ENCODE peak calls at places on chromosomes 1 and 21, in ten cellular contexts. One of them, this sample, is unnamed. For H3K27me3 and H3K4me1, the result is how much of the 10 kb centered on the place peaks cover.

GRCh38 chr21:42613756-42614155 is 39.7 kb upstream of the PDE9A start:
- DNase-seq in tibial artery: no peak
- DNase-seq in psoas muscle: no peak
- DNase-seq in lower lobe of right lung: no peak
- DNase-seq in colonic mucosa: no peak
- DNase-seq in PC-9: no peak
- DNase-seq in left ventricle myocardium inferior: no peak
- DNase-seq in neural progenitor cell: no peak
- DNase-seq in tibial nerve: no peak
- DNase-seq in right atrium auricular region: no peak
- DNase-seq in this sample: no peak

GRCh38 chr1:214579183-214579582 is 23.8 kb upstream of the CENPF start:
- DNase-seq in tibial artery: no peak
- DNase-seq in psoas muscle: no peak
- DNase-seq in lower lobe of right lung: no peak
- DNase-seq in colonic mucosa: no peak
- DNase-seq in PC-9: no peak
- DNase-seq in left ventricle myocardium inferior: no peak
- DNase-seq in neural progenitor cell: no peak
- DNase-seq in tibial nerve: no peak
- DNase-seq in right atrium auricular region: no peak
- DNase-seq in this sample: no peak

GRCh38 chr1:12276225-12276624 is 46.4 kb downstream of the VPS13D start:
- DNase-seq in tibial artery: no peak
- DNase-seq in psoas muscle: no peak
- DNase-seq in lower lobe of right lung: no peak
- DNase-seq in colonic mucosa: no peak
- DNase-seq in PC-9: no peak
- DNase-seq in left ventricle myocardium inferior: no peak
- DNase-seq in neural progenitor cell: peak
- DNase-seq in tibial nerve: no peak
- DNase-seq in right atrium auricular region: no peak
- DNase-seq in this sample: no peak

GRCh38 chr1:28199328-28200233 is 23.1 kb upstream of the PTAFR start:
- DNase-seq in tibial artery: no peak
- DNase-seq in psoas muscle: no peak
- DNase-seq in lower lobe of right lung: no peak
- DNase-seq in colonic mucosa: peak
- DNase-seq in PC-9: no peak
- DNase-seq in left ventricle myocardium inferior: no peak
- DNase-seq in neural progenitor cell: no peak
- DNase-seq in tibial nerve: no peak
- DNase-seq in right atrium auricular region: no peak
- DNase-seq in this sample: peak

GRCh38 chr1:5734996-5735395 is 257.2 kb downstream of the NPHP4 start:
- DNase-seq in tibial artery: no peak
- DNase-seq in psoas muscle: no peak
- DNase-seq in lower lobe of right lung: peak
- DNase-seq in colonic mucosa: no peak
- DNase-seq in PC-9: no peak
- DNase-seq in left ventricle myocardium inferior: no peak
- DNase-seq in neural progenitor cell: no peak
- DNase-seq in tibial nerve: no peak
- DNase-seq in right atrium auricular region: no peak
- DNase-seq in this sample: no peak

GRCh38 chr1:180343931-180344406 is 113.9 kb downstream of the LHX4 start:
- DNase-seq in tibial artery: peak
- DNase-seq in psoas muscle: no peak
- DNase-seq in lower lobe of right lung: no peak
- DNase-seq in colonic mucosa: peak
- DNase-seq in PC-9: no peak
- DNase-seq in left ventricle myocardium inferior: no peak
- DNase-seq in neural progenitor cell: no peak
- DNase-seq in tibial nerve: no peak
- DNase-seq in right atrium auricular region: no peak
- DNase-seq in this sample: no peak

GRCh38 chr1:27045973-27046558 is 33.4 kb upstream of the TENT5B start:
- DNase-seq in tibial artery: no peak
- DNase-seq in psoas muscle: peak
- DNase-seq in lower lobe of right lung: peak
- DNase-seq in colonic mucosa: peak
- DNase-seq in PC-9: peak
- DNase-seq in left ventricle myocardium inferior: peak
- DNase-seq in neural progenitor cell: peak
- DNase-seq in tibial nerve: peak
- DNase-seq in right atrium auricular region: peak
- DNase-seq in this sample: peak

GRCh38 chr1:173867141-173867752 is 542 bp downstream of the GAS5 start:
- DNase-seq in tibial artery: no peak
- DNase-seq in psoas muscle: no peak
- DNase-seq in lower lobe of right lung: no peak
- DNase-seq in colonic mucosa: no peak
- DNase-seq in PC-9: no peak
- DNase-seq in left ventricle myocardium inferior: no peak
- DNase-seq in neural progenitor cell: peak
- DNase-seq in tibial nerve: no peak
- DNase-seq in right atrium auricular region: peak
- DNase-seq in this sample: no peak

GRCh38 chr1:238752332-238752731 is 634.0 kb upstream of the CHRM3 start:
- DNase-seq in tibial artery: no peak
- DNase-seq in psoas muscle: no peak
- DNase-seq in lower lobe of right lung: no peak
- DNase-seq in colonic mucosa: no peak
- DNase-seq in PC-9: no peak
- DNase-seq in left ventricle myocardium inferior: no peak
- DNase-seq in neural progenitor cell: no peak
- DNase-seq in tibial nerve: no peak
- DNase-seq in right atrium auricular region: no peak
- DNase-seq in this sample: no peak

GRCh38 chr1:38029725-38030511 is 16.7 kb downstream of the POU3F1 start:
- DNase-seq in tibial artery: no peak
- DNase-seq in psoas muscle: peak
- DNase-seq in lower lobe of right lung: no peak
- DNase-seq in colonic mucosa: no peak
- DNase-seq in PC-9: peak
- DNase-seq in left ventricle myocardium inferior: peak
- DNase-seq in neural progenitor cell: no peak
- DNase-seq in tibial nerve: no peak
- DNase-seq in right atrium auricular region: no peak
- DNase-seq in this sample: no peak
- H3K4me3 ChIP-seq in tibial artery: no peak
- H3K4me3 ChIP-seq in psoas muscle: peak
- H3K4me3 ChIP-seq in lower lobe of right lung: no peak
- H3K4me3 ChIP-seq in colonic mucosa: no peak
- H3K4me3 ChIP-seq in PC-9: peak
- H3K4me3 ChIP-seq in left ventricle myocardium inferior: peak
- H3K4me3 ChIP-seq in neural progenitor cell: no peak
- H3K4me3 ChIP-seq in tibial nerve: no peak
- H3K4me3 ChIP-seq in right atrium auricular region: no peak
- H3K4me3 ChIP-seq in this sample: no peak

DNA sequence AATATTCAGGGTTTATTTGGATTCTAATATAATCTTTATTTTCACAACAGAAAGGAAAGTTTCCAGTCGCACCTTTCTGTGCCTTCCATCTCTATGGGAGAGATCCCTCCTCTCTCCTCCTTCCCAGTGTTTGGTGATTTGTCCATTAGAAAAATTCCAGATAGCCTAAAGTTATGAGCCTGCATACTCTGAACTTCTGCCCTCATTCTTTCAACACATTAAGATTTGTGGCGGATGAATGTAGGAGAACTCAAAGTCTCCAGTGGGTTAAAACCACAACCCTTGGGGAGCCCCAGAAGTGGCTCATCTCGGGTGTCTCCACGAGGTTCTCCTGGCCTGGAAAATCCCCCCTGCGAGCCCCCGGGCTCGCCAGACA is 3.6 kb downstream of the NHLH2 start:
- DNase-seq in tibial artery: no peak
- DNase-seq in psoas muscle: no peak
- DNase-seq in lower lobe of right lung: no peak
- DNase-seq in colonic mucosa: no peak
- DNase-seq in PC-9: no peak
- DNase-seq in left ventricle myocardium inferior: no peak
- DNase-seq in neural progenitor cell: no peak
- DNase-seq in tibial nerve: no peak
- DNase-seq in right atrium auricular region: no peak
- DNase-seq in this sample: no peak
- H3K27me3 ChIP-seq in tibial artery: under half
- H3K27me3 ChIP-seq in psoas muscle: half or more
- H3K27me3 ChIP-seq in lower lobe of right lung: half or more
- H3K27me3 ChIP-seq in colonic mucosa: half or more
- H3K27me3 ChIP-seq in PC-9: under half
- H3K27me3 ChIP-seq in left ventricle myocardium inferior: half or more
- H3K27me3 ChIP-seq in neural progenitor cell: half or more
- H3K27me3 ChIP-seq in tibial nerve: under half
- H3K27me3 ChIP-seq in right atrium auricular region: under half
- H3K27me3 ChIP-seq in this sample: under half

GRCh38 chr1:223123238-223123976 is 19.6 kb downstream of the TLR5 start:
- DNase-seq in tibial artery: peak
- DNase-seq in psoas muscle: peak
- DNase-seq in lower lobe of right lung: peak
- DNase-seq in colonic mucosa: peak
- DNase-seq in PC-9: peak
- DNase-seq in left ventricle myocardium inferior: peak
- DNase-seq in neural progenitor cell: peak
- DNase-seq in tibial nerve: peak
- DNase-seq in right atrium auricular region: peak
- DNase-seq in this sample: peak

GRCh38 chr1:223129229-223129851 is 13.7 kb downstream of the TLR5 start:
- DNase-seq in tibial artery: peak
- DNase-seq in psoas muscle: peak
- DNase-seq in lower lobe of right lung: peak
- DNase-seq in colonic mucosa: peak
- DNase-seq in PC-9: peak
- DNase-seq in left ventricle myocardium inferior: peak
- DNase-seq in neural progenitor cell: peak
- DNase-seq in tibial nerve: peak
- DNase-seq in right atrium auricular region: peak
- DNase-seq in this sample: peak

DNA sequence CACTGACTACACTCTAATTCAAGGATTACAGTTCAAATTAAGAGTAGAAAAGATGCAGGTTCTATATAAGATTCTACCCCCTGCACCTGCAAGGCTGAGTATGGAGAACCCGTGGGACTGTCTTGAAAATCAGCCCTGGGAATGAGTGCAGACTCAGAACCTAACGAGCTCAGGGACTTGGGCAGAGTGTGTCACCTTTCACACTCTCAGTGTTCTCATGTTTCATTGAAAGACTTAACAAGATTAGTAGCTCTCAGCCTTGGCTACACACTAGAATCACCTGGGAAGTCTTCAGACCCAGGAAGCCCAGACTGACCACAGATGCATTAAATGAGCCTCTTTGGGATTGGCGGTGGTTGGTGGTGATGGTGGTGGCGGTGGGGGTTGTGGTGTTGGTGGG is 17.8 kb downstream of the TLR5 start:
- DNase-seq in tibial artery: no peak
- DNase-seq in psoas muscle: no peak
- DNase-seq in lower lobe of right lung: no peak
- DNase-seq in colonic mucosa: no peak
- DNase-seq in PC-9: no peak
- DNase-seq in left ventricle myocardium inferior: no peak
- DNase-seq in neural progenitor cell: peak
- DNase-seq in tibial nerve: no peak
- DNase-seq in right atrium auricular region: no peak
- DNase-seq in this sample: no peak
- H3K4me1 ChIP-seq in tibial artery: under half
- H3K4me1 ChIP-seq in psoas muscle: under half
- H3K4me1 ChIP-seq in lower lobe of right lung: under half
- H3K4me1 ChIP-seq in colonic mucosa: under half
- H3K4me1 ChIP-seq in PC-9: under half
- H3K4me1 ChIP-seq in left ventricle myocardium inferior: under half
- H3K4me1 ChIP-seq in neural progenitor cell: under half
- H3K4me1 ChIP-seq in tibial nerve: under half
- H3K4me1 ChIP-seq in right atrium auricular region: under half
- H3K4me1 ChIP-seq in this sample: under half

GRCh38 chr1:74728736-74729135 is 4.1 kb downstream of the CRYZ start:
- DNase-seq in tibial artery: no peak
- DNase-seq in psoas muscle: no peak
- DNase-seq in lower lobe of right lung: no peak
- DNase-seq in colonic mucosa: no peak
- DNase-seq in PC-9: no peak
- DNase-seq in left ventricle myocardium inferior: no peak
- DNase-seq in neural progenitor cell: no peak
- DNase-seq in tibial nerve: no peak
- DNase-seq in right atrium auricular region: no peak
- DNase-seq in this sample: no peak

GRCh38 chr1:74729741-74730478 is 2.9 kb downstream of the CRYZ start:
- DNase-seq in tibial artery: no peak
- DNase-seq in psoas muscle: no peak
- DNase-seq in lower lobe of right lung: no peak
- DNase-seq in colonic mucosa: no peak
- DNase-seq in PC-9: no peak
- DNase-seq in left ventricle myocardium inferior: no peak
- DNase-seq in neural progenitor cell: no peak
- DNase-seq in tibial nerve: no peak
- DNase-seq in right atrium auricular region: no peak
- DNase-seq in this sample: no peak

GRCh38 chr1:74732960-74733615 is at the start of the genes CRYZ and TYW3:
- DNase-seq in tibial artery: peak
- DNase-seq in psoas muscle: peak
- DNase-seq in lower lobe of right lung: peak
- DNase-seq in colonic mucosa: peak
- DNase-seq in PC-9: peak
- DNase-seq in left ventricle myocardium inferior: peak
- DNase-seq in neural progenitor cell: no peak
- DNase-seq in tibial nerve: peak
- DNase-seq in right atrium auricular region: peak
- DNase-seq in this sample: peak

GRCh38 chr1:74733616-74734484 is 898 bp downstream of the TYW3 start:
- DNase-seq in tibial artery: no peak
- DNase-seq in psoas muscle: no peak
- DNase-seq in lower lobe of right lung: no peak
- DNase-seq in colonic mucosa: peak
- DNase-seq in PC-9: peak
- DNase-seq in left ventricle myocardium inferior: no peak
- DNase-seq in neural progenitor cell: peak
- DNase-seq in tibial nerve: no peak
- DNase-seq in right atrium auricular region: no peak
- DNase-seq in this sample: no peak

DNA sequence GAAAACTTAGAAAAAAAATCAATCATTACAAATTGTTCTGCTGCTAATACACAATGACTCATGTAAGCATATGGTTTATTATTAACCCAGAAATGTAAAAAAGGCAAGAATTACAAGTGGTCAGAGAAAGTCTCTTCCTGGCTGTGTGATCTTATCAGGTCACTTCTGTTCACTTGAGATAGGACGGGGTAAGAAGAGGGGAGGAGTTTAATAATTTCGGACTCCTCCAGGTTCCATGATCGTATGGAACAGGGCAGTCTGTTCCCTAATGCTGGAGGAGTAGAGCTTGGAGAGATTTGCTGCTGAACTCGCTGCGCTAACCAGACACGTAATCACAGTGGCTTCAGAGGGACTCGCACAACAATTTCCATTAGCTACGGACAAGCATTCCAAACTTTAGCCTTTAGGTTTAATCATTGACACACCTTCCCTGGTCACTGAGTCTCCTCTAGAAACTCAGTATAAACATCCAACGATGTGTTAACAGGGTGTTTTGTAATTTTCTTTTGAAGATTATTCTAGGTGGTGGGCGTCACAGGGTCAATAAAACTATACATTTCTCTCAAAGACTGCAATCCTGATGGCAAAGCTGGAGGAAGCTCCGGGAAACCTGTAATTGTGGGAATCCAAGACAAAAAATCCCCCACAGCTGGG is 1.3 kb downstream of the CRYZ start:
- DNase-seq in tibial artery: no peak
- DNase-seq in psoas muscle: no peak
- DNase-seq in lower lobe of right lung: no peak
- DNase-seq in colonic mucosa: no peak
- DNase-seq in PC-9: no peak
- DNase-seq in left ventricle myocardium inferior: no peak
- DNase-seq in neural progenitor cell: no peak
- DNase-seq in tibial nerve: no peak
- DNase-seq in right atrium auricular region: no peak
- DNase-seq in this sample: no peak
- H3K4me3 ChIP-seq in tibial artery: peak
- H3K4me3 ChIP-seq in psoas muscle: peak
- H3K4me3 ChIP-seq in lower lobe of right lung: peak
- H3K4me3 ChIP-seq in colonic mucosa: peak
- H3K4me3 ChIP-seq in PC-9: peak
- H3K4me3 ChIP-seq in left ventricle myocardium inferior: peak
- H3K4me3 ChIP-seq in neural progenitor cell: no peak
- H3K4me3 ChIP-seq in tibial nerve: peak
- H3K4me3 ChIP-seq in right atrium auricular region: no peak
- H3K4me3 ChIP-seq in this sample: no peak